ENCODE peak calls at places on chromosome 4, in nine cellular contexts. Q is iPS DF 19.7; T is tibial nerve; S is left cardiac atrium; G is gastrocnemius medialis; M is stimulated activated CD4-positive, alpha-beta T cell treated with anti-CD3 and anti-CD28 coated beads, Interleukin-2, amount 100 ng/mL, for 24 hours; Y is stimulated activated CD8-positive, alpha-beta memory T cell treated with anti-CD3 and anti-CD28 coated beads, Interleukin-2, amount 100 ng/mL, for 1 hour; A is ELF-1; K is sciatic nerve. W is an unnamed sample.

GRCh38 chr4:38177792-38178665 is 217.8 kb downstream of the PTTG2 start:
- DNase-seq in M (peak), Q (no peak), K (peak), Y (peak), T (peak), S (peak), G (peak), A (no peak), W (no peak)

GRCh38 chr4:8330821-8331566 is 61.4 kb downstream of the HTRA3 start:
- DNase-seq in T (no peak), K (peak), A (no peak), Y (no peak), Q (no peak), M (no peak), S (peak), G (peak), W (no peak)

GRCh38 chr4:156677136-156677535 is 294.5 kb downstream of the PDGFC start:
- DNase-seq in A (peak), M (no peak), G (no peak), Y (no peak), K (no peak), T (no peak), S (no peak), Q (no peak), W (no peak)

GRCh38 chr4:36351082-36351666 is 69.8 kb downstream of the DTHD1 start:
- DNase-seq in T (peak), Q (no peak), G (no peak), S (peak), K (peak), A (peak), Y (peak), M (peak), W (no peak)

GRCh38 chr4:34043131-34043530 is 2201.2 kb downstream of the ARAP2 start:
- DNase-seq in A (no peak), T (no peak), Q (no peak), K (no peak), G (no peak), M (no peak), Y (no peak), S (no peak), W (no peak)

GRCh38 chr4:62394751-62395150 is 1194.6 kb downstream of the ADGRL3 start:
- DNase-seq in T (no peak), M (no peak), K (no peak), S (no peak), A (no peak), Y (no peak), G (no peak), Q (no peak), W (no peak)

GRCh38 chr4:99457270-99457669 is 22.1 kb upstream of the ADH7 start:
- DNase-seq in A (peak), Q (no peak), G (no peak), Y (no peak), T (no peak), M (no peak), S (no peak), K (no peak), W (no peak)

GRCh38 chr4:86286729-86287128 is 73.1 kb downstream of the MAPK10 start:
- DNase-seq in Y (no peak), S (no peak), A (no peak), M (no peak), G (no peak), K (no peak), Q (no peak), T (no peak), W (no peak)

GRCh38 chr4:99395595-99396364 is 39.4 kb downstream of the ADH7 start:
- DNase-seq in T (no peak), S (no peak), K (no peak), Q (no peak), G (no peak), A (no peak), M (no peak), Y (no peak), W (no peak)

GRCh38 chr4:26372525-26373172 is 51.8 kb downstream of the RBPJ start:
- DNase-seq in K (no peak), S (no peak), Q (no peak), G (no peak), T (peak), A (no peak), Y (no peak), M (peak), W (no peak)

GRCh38 chr4:83782591-83782990 is 246.7 kb downstream of the GPAT3 start:
- DNase-seq in S (no peak), M (no peak), T (no peak), Y (no peak), Q (no peak), G (no peak), K (no peak), A (peak), W (no peak)

GRCh38 chr4:82975792-82976191 is 34.8 kb downstream of the LIN54 start:
- DNase-seq in T (no peak), K (no peak), Y (no peak), A (no peak), G (no peak), M (no peak), Q (no peak), S (no peak), W (no peak)

GRCh38 chr4:80184791-80185756 is 12.2 kb upstream of the PRDM8 start:
- DNase-seq in T (no peak), A (no peak), G (no peak), Q (no peak), K (no peak), Y (no peak), S (no peak), M (peak), W (no peak)

GRCh38 chr4:88569944-88570455 is 22.3 kb upstream of the HERC3 start:
- DNase-seq in K (no peak), M (no peak), S (no peak), T (no peak), A (no peak), G (no peak), Q (no peak), Y (no peak), W (no peak)

GRCh38 chr4:38236003-38236402 is 275.8 kb downstream of the PTTG2 start:
- DNase-seq in M (no peak), T (no peak), Y (no peak), Q (no peak), S (no peak), K (no peak), G (no peak), A (no peak), W (no peak)

GRCh38 chr4:140653718-140654515 is 85.2 kb upstream of the UCP1 start:
- DNase-seq in Q (no peak), Y (no peak), K (no peak), M (no peak), T (no peak), S (no peak), A (no peak), G (no peak), W (peak)

W was measured in AG09319.